ENCODE peak calls at places on chromosomes 4 and X, in seven cellular contexts. T is lower leg skin, O is WTC11, H is Calu3, E is IMR-90, W is natural killer cell, J is body of pancreas. S is an unnamed sample.

GRCh38 chr4:52957220-52957686 is 95.1 kb downstream of the RASL11B start:
- DNase-seq in J (peak; percentile 18), W (no peak), E (peak; percentile 58), T (no peak), H (no peak), O (no peak), S (peak; percentile 23)

GRCh38 chrX:2497961-2498780 is 2.6 kb downstream of the DHRSX start:
- DNase-seq in O (no peak), T (peak; percentile 59), J (peak; percentile 68), W (no peak), E (peak; percentile 23), H (peak; percentile 8), S (no peak)

GRCh38 chr4:87116230-87116629 is 104.2 kb downstream of the KLHL8 start:
- DNase-seq in W (no peak), T (no peak), O (no peak), H (no peak), J (no peak), E (no peak), S (no peak)

GRCh38 chr4:183563874-183564273 is 59.0 kb downstream of the ING2 start:
- DNase-seq in E (peak; percentile 28), T (no peak), W (no peak), O (no peak), J (no peak), H (peak; percentile 20), S (no peak)

GRCh38 chr4:168309781-168310180 is 8.8 kb downstream of the DDX60 start:
- DNase-seq in T (no peak), J (no peak), O (no peak), W (no peak), E (peak; percentile 34), H (no peak), S (no peak)

GRCh38 chr4:42656986-42657792 is at the start of gene ATP8A1:
- DNase-seq in W (peak; percentile 94), O (peak; percentile 94), T (peak; percentile 98), H (peak; percentile 83), E (peak; percentile 68), J (peak; percentile 95), S (peak; percentile 96)

GRCh38 chr4:19947349-19947748 is 304.4 kb upstream of the SLIT2 start:
- DNase-seq in E (peak; percentile 74), J (no peak), W (no peak), O (no peak), T (no peak), H (no peak), S (no peak)

GRCh38 chrX:42366181-42366580 is 411.8 kb downstream of the PPP1R2C start:
- DNase-seq in W (no peak), O (no peak), T (no peak), E (no peak), H (no peak), J (no peak), S (no peak)

GRCh38 chr4:87476934-87477333 is 52.2 kb downstream of the SPARCL1 start:
- DNase-seq in E (no peak), T (no peak), J (no peak), H (no peak), O (no peak), W (no peak), S (no peak)

GRCh38 chrX:86149089-86149488 is 838 bp downstream of the DACH2 start:
- DNase-seq in O (no peak), H (no peak), E (no peak), W (no peak), J (no peak), T (no peak), S (no peak)

GRCh38 chr4:2768921-2769336 is 12.8 kb upstream of the TNIP2 start:
- DNase-seq in T (no peak), E (no peak), H (no peak), W (no peak), O (no peak), J (no peak), S (no peak)
- TF ChIP-seq CTCF in T (no peak), E (no peak), H (no peak), W (no peak), O (no peak), J (no peak), S (no peak)

GRCh38 chrX:112868586-112868985 is 28.0 kb upstream of the AMOT start:
- DNase-seq in J (no peak), O (no peak), T (no peak), H (no peak), E (no peak), W (no peak), S (no peak)

GRCh38 chrX:112865464-112866025 is 24.9 kb upstream of the AMOT start:
- DNase-seq in W (no peak), T (no peak), E (no peak), O (no peak), J (no peak), H (no peak), S (no peak)

GRCh38 chrX:112863850-112864249 is 23.2 kb upstream of the AMOT start:
- DNase-seq in O (no peak), T (no peak), J (no peak), E (no peak), W (no peak), H (no peak), S (no peak)

GRCh38 chrX:112866175-112866574 is 25.5 kb upstream of the AMOT start:
- DNase-seq in H (no peak), J (no peak), T (no peak), E (peak; percentile 52), W (no peak), O (no peak), S (no peak)

DNA sequence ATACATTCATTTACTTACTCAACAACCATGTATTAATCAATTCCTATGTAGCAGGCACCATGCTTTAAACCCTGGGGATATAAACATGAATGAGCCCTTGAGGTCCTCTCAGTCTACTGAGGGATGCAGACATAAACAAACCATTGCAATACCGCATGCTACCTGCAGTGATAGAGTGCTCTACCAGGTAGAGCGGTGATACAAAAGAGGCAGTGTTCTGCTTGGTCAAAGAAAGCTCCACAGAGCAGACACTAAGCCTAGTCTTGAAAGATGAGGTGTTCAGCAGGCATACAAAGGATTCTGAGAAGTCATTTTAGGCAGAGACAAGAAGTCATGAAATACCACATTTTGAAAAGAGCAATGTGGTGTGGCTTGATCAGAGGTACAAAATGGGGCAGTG is 26.9 kb upstream of the AMOT start:
- DNase-seq in W (no peak), T (no peak), E (no peak), J (no peak), O (no peak), H (peak; percentile 24), S (no peak)
- TF ChIP-seq CTCF in W (no peak), T (no peak), E (no peak), J (no peak), O (peak; percentile 13), H (no peak), S (peak; percentile 21)

GRCh38 chr4:72286185-72286584 is 254.4 kb downstream of the NPFFR2 start:
- DNase-seq in E (peak; percentile 12), H (no peak), T (no peak), W (no peak), J (no peak), O (no peak), S (no peak)
- TF ChIP-seq CTCF in E (peak; percentile 27), H (no peak), T (no peak), W (no peak), J (no peak), O (no peak), S (no peak)

DNA sequence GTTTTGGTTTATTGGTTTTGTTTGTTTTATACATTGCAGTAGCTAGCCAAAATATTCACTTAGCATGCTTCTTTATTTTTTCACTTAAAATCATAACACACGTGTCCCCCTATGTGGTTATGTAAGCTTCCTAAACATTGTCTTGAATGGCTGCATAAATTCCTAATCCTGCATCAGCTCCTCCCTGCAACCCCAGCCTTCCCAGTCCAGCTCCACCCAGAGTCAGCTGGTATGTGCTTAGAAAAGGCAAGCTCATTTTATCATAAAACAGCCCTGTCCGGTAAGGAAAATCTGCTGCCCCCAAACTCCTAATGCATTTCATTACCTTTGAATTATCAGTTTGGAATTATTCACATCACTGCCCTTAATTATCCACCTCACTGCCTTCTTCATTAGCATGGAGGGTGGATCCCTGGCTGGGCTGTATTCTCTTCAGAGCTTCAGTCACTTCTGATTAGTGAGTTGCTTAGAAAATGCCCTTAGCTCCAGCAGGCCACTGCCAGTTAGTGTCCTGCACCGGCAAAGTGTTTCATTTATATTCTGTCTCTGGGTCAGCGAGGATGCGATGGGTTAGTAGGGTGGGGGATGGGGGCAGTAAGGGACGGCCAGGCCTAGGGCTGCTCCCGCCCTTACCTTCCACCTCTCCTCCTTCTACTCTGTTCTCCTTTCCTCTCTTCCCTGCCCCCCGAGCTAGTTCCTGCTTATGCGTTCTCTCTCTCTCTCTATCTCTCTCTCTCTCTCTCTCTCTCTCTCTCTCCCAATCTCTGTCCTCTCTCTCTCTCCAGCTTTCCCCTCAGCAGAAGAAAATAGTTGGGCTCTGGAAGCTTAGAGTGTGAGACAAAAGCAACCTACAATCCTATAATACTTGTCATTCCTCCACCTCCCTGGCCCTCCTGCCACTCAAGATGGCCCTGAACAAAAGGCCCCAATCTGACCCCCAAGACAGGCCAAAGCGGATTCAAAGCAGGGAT is 174.8 kb upstream of the KLF3 start:
- DNase-seq in W (no peak), J (no peak), T (no peak), H (no peak), O (peak; percentile 37), E (no peak), S (peak; percentile 12)
- TF ChIP-seq CTCF in W (no peak), J (no peak), T (no peak), H (no peak), O (no peak), E (no peak), S (no peak)

GRCh38 chr4:10007436-10007740 is 13.9 kb downstream of the SLC2A9 start:
- DNase-seq in T (no peak), O (no peak), J (no peak), W (no peak), H (no peak), E (no peak), S (no peak)
- TF ChIP-seq CTCF in T (no peak), O (no peak), J (no peak), W (no peak), H (no peak), E (no peak), S (no peak)

GRCh38 chr4:55397024-55397520 is 1.3 kb downstream of the TMEM165 start:
- DNase-seq in T (peak; percentile 87), E (no peak), J (no peak), H (no peak), W (no peak), O (no peak), S (peak; percentile 11)

GRCh38 chr4:55393461-55394320 is 2.1 kb upstream of the TMEM165 start:
- DNase-seq in W (no peak), O (no peak), J (no peak), H (no peak), T (no peak), E (peak; percentile 85), S (no peak)

GRCh38 chr4:55395529-55396304 is at the start of gene TMEM165:
- DNase-seq in E (peak; percentile 79), H (peak; percentile 93), O (peak; percentile 95), W (peak; percentile 83), J (peak; percentile 96), T (peak; percentile 98), S (peak; percentile 89)

GRCh38 chr4:55396305-55397023 is 707 bp downstream of the TMEM165 start:
- DNase-seq in H (peak; percentile 40), W (peak; percentile 35), O (peak; percentile 67), T (peak; percentile 90), J (peak; percentile 61), E (peak; percentile 38), S (peak; percentile 71)

GRCh38 chr4:55395218-55395528 is 584 bp upstream of the TMEM165 start:
- DNase-seq in J (no peak), W (no peak), H (no peak), E (no peak), T (no peak), O (no peak), S (no peak)
- TF ChIP-seq CTCF in J (no peak), W (no peak), H (no peak), E (no peak), T (no peak), O (no peak), S (no peak)